ENCODE peak calls at places on chromosome 14, in six cellular contexts. S, Q, V, L, P and N are unnamed samples.

GRCh38 chr14:31787377-31787776 is 226.2 kb downstream of the NUBPL start:
- DNase-seq in S (no peak), Q (no peak), V (no peak), L (no peak), P (no peak), N (no peak)

GRCh38 chr14:96297000-96297399 is 41.0 kb downstream of the BDKRB1 start:
- DNase-seq in S (no peak), Q (no peak), V (no peak), L (no peak), P (no peak), N (peak)

GRCh38 chr14:55398679-55399078 is 13.0 kb downstream of the ATG14 start:
- DNase-seq in S (no peak), Q (no peak), V (no peak), L (no peak), P (no peak), N (no peak)

GRCh38 chr14:55389330-55389729 is 22.3 kb downstream of the ATG14 start:
- DNase-seq in S (no peak), Q (no peak), V (no peak), L (no peak), P (no peak), N (no peak)

GRCh38 chr14:29846339-29847129 is 81.1 kb downstream of the PRKD1 start:
- DNase-seq in S (no peak), Q (no peak), V (no peak), L (no peak), P (no peak), N (no peak)

GRCh38 chr14:83120187-83120586 is 1586.5 kb upstream of the SEL1L start:
- DNase-seq in S (no peak), Q (no peak), V (no peak), L (no peak), P (no peak), N (no peak)

GRCh38 chr14:73269729-73270651 is 32.7 kb downstream of the PAPLN start:
- DNase-seq in S (no peak), Q (no peak), V (no peak), L (peak), P (no peak), N (no peak)

GRCh38 chr14:62807636-62808035 is 237.6 kb downstream of the KCNH5 start:
- DNase-seq in S (no peak), Q (no peak), V (no peak), L (no peak), P (no peak), N (no peak)

GRCh38 chr14:63483315-63483714 is 59.9 kb downstream of the PPP2R5E start:
- DNase-seq in S (no peak), Q (no peak), V (no peak), L (no peak), P (no peak), N (no peak)

GRCh38 chr14:100283984-100284881 is 22.0 kb downstream of the SLC25A29 start:
- DNase-seq in S (no peak), Q (no peak), V (no peak), L (no peak), P (no peak), N (no peak)

GRCh38 chr14:95062946-95063345 is 94.4 kb downstream of the DICER1 start:
- DNase-seq in S (no peak), Q (no peak), V (no peak), L (no peak), P (no peak), N (no peak)

GRCh38 chr14:58789106-58789505 is 151.3 kb downstream of the DACT1 start:
- DNase-seq in S (no peak), Q (no peak), V (no peak), L (no peak), P (no peak), N (no peak)

GRCh38 chr14:53249059-53249458 is 95.9 kb upstream of the DDHD1 start:
- DNase-seq in S (no peak), Q (no peak), V (no peak), L (no peak), P (no peak), N (no peak)

GRCh38 chr14:61525293-61526011 is 169.9 kb upstream of the HIF1A start:
- DNase-seq in S (peak), Q (peak), V (peak), L (no peak), P (peak), N (no peak)

GRCh38 chr14:102138935-102139247 is 806 bp upstream of the WDR20 start:
- DNase-seq in S (no peak), Q (no peak), V (no peak), L (no peak), P (no peak), N (no peak)

GRCh38 chr14:67377916-67378315 is 17.8 kb downstream of the EIF2S1 start:
- DNase-seq in S (no peak), Q (no peak), V (no peak), L (no peak), P (no peak), N (no peak)

GRCh38 chr14:61607570-61608244 is 87.6 kb upstream of the HIF1A start:
- DNase-seq in S (no peak), Q (no peak), V (no peak), L (no peak), P (no peak), N (no peak)

GRCh38 chr14:71600309-71600708 is 331.9 kb upstream of the RGS6 start:
- DNase-seq in S (no peak), Q (no peak), V (no peak), L (no peak), P (no peak), N (no peak)

GRCh38 chr14:37842106-37842505 is 246.7 kb downstream of the TTC6 start:
- DNase-seq in S (no peak), Q (no peak), V (no peak), L (no peak), P (no peak), N (no peak)

GRCh38 chr14:98955036-98955740 is 316.8 kb downstream of the BCL11B start:
- DNase-seq in S (no peak), Q (no peak), V (no peak), L (no peak), P (no peak), N (no peak)

GRCh38 chr14:90416649-90417237 is 19.9 kb downstream of the CALM1 start:
- DNase-seq in S (no peak), Q (no peak), V (no peak), L (no peak), P (no peak), N (no peak)

GRCh38 chr14:39083127-39083526 is 19.9 kb downstream of the SEC23A start:
- DNase-seq in S (no peak), Q (no peak), V (no peak), L (no peak), P (no peak), N (no peak)

GRCh38 chr14:74763803-74764531 is 851 bp downstream of the YLPM1 start:
- DNase-seq in S (no peak), Q (no peak), V (no peak), L (peak), P (no peak), N (peak)

GRCh38 chr14:80956922-80957321 is 1.5 kb downstream of the TSHR start:
- DNase-seq in S (no peak), Q (no peak), V (no peak), L (no peak), P (no peak), N (no peak)

GRCh38 chr14:69663322-69663686 is 51.9 kb downstream of the SUSD6 start:
- DNase-seq in S (no peak), Q (no peak), V (no peak), L (no peak), P (no peak), N (no peak)

GRCh38 chr14:105866841-105867321 is 340.5 kb downstream of the TMEM121 start:
- DNase-seq in S (no peak), Q (no peak), V (peak), L (no peak), P (peak), N (no peak)

GRCh38 chr14:71094722-71095121 is 187.5 kb downstream of the PCNX1 start:
- DNase-seq in S (no peak), Q (no peak), V (no peak), L (no peak), P (no peak), N (no peak)

GRCh38 chr14:105244334-105244733 is 4.0 kb upstream of the BTBD6 start:
- DNase-seq in S (no peak), Q (no peak), V (no peak), L (no peak), P (no peak), N (no peak)

GRCh38 chr14:77623201-77623600 is 6.8 kb upstream of the SPTLC2 start:
- DNase-seq in S (no peak), Q (no peak), V (no peak), L (no peak), P (no peak), N (no peak)

GRCh38 chr14:96264850-96265249 is 8.8 kb downstream of the BDKRB1 start:
- DNase-seq in S (no peak), Q (no peak), V (no peak), L (no peak), P (no peak), N (no peak)

GRCh38 chr14:99759546-99759925 is 33.7 kb upstream of the EML1 start:
- DNase-seq in S (no peak), Q (no peak), V (no peak), L (no peak), P (no peak), N (no peak)

GRCh38 chr14:87615822-87616679 is 376.9 kb downstream of the GALC start:
- DNase-seq in S (no peak), Q (peak), V (no peak), L (peak), P (peak), N (peak)

GRCh38 chr14:52023518-52023917 is 34.2 kb downstream of the RTRAF start:
- DNase-seq in S (no peak), Q (no peak), V (no peak), L (no peak), P (no peak), N (no peak)

GRCh38 chr14:96229315-96229714 is 24.7 kb downstream of the BDKRB2 start:
- DNase-seq in S (no peak), Q (no peak), V (no peak), L (no peak), P (no peak), N (no peak)

GRCh38 chr14:101791919-101792572 is 30.5 kb downstream of the PPP2R5C start:
- DNase-seq in S (no peak), Q (no peak), V (no peak), L (no peak), P (no peak), N (no peak)

GRCh38 chr14:93017341-93017797 is 94.4 kb downstream of the CHGA start:
- DNase-seq in S (no peak), Q (no peak), V (no peak), L (no peak), P (peak), N (no peak)

GRCh38 chr14:21320913-21321312 is 41.0 kb downstream of the RPGRIP1 start:
- DNase-seq in S (no peak), Q (no peak), V (no peak), L (no peak), P (no peak), N (no peak)

GRCh38 chr14:104598461-104599273 is 5.9 kb downstream of the TMEM179 start:
- DNase-seq in S (no peak), Q (no peak), V (no peak), L (no peak), P (no peak), N (no peak)

GRCh38 chr14:31592619-31593018 is 31.4 kb downstream of the NUBPL start:
- DNase-seq in S (no peak), Q (no peak), V (no peak), L (no peak), P (no peak), N (no peak)